ENCODE peak calls at places on chromosomes 1 and 21, in six cellular contexts. K, D, L, J, X and M are unnamed samples.

GRCh38 chr1:184755226-184756065 is 788 bp upstream of the EDEM3 start:
- DNase-seq in K (peak), D (no peak), L (peak), J (peak), X (peak), M (no peak)

GRCh38 chr1:226717256-226717909 is 21.7 kb downstream of the ITPKB start:
- DNase-seq in K (no peak), D (no peak), L (no peak), J (no peak), X (peak), M (no peak)

GRCh38 chr1:216723274-216723780 is at the start of gene ESRRG:
- DNase-seq in K (no peak), D (peak), L (peak), J (no peak), X (no peak), M (no peak)

GRCh38 chr1:174072546-174072945 is 50.4 kb upstream of the RC3H1 start:
- DNase-seq in K (no peak), D (no peak), L (no peak), J (no peak), X (no peak), M (no peak)

GRCh38 chr21:16514316-16514715 is 784.5 kb downstream of the USP25 start:
- DNase-seq in K (no peak), D (no peak), L (no peak), J (no peak), X (no peak), M (no peak)

GRCh38 chr1:11650331-11650991 is 3.8 kb downstream of the FBXO2 start:
- DNase-seq in K (peak), D (peak), L (peak), J (no peak), X (peak), M (peak)

GRCh38 chr1:18882511-18882910 is 19.8 kb downstream of the ALDH4A1 start:
- DNase-seq in K (no peak), D (no peak), L (peak), J (no peak), X (no peak), M (no peak)

GRCh38 chr1:72946901-72947505 is 664.7 kb upstream of the NEGR1 start:
- DNase-seq in K (no peak), D (no peak), L (no peak), J (no peak), X (no peak), M (no peak)

GRCh38 chr1:7299994-7300393 is 471.1 kb upstream of the VAMP3 start:
- DNase-seq in K (no peak), D (no peak), L (no peak), J (peak), X (no peak), M (no peak)

GRCh38 chr1:43980255-43981134 is 1.5 kb downstream of the B4GALT2 start:
- DNase-seq in K (no peak), D (no peak), L (no peak), J (no peak), X (no peak), M (no peak)

GRCh38 chr21:38533887-38534286 is 35.6 kb upstream of the ERG start:
- DNase-seq in K (no peak), D (no peak), L (no peak), J (no peak), X (no peak), M (no peak)

GRCh38 chr1:160097196-160097910 is 1.1 kb downstream of the IGSF8 start:
- DNase-seq in K (no peak), D (no peak), L (no peak), J (no peak), X (peak), M (no peak)

GRCh38 chr21:33339135-33339534 is 14.4 kb downstream of the IFNAR1 start:
- DNase-seq in K (no peak), D (no peak), L (no peak), J (no peak), X (no peak), M (no peak)

GRCh38 chr1:44407430-44408180 is 2.5 kb downstream of the RNF220 start:
- DNase-seq in K (no peak), D (no peak), L (no peak), J (no peak), X (no peak), M (no peak)

GRCh38 chr1:224377676-224378006 is 21.0 kb downstream of the CNIH4 start:
- DNase-seq in K (no peak), D (no peak), L (no peak), J (no peak), X (no peak), M (peak)

GRCh38 chr21:25385912-25386474 is 221.3 kb downstream of the MRPL39 start:
- DNase-seq in K (no peak), D (peak), L (no peak), J (peak), X (no peak), M (peak)

GRCh38 chr1:236753964-236754363 is 41.1 kb upstream of the MTR start:
- DNase-seq in K (no peak), D (no peak), L (no peak), J (no peak), X (no peak), M (no peak)

GRCh38 chr1:232292246-232292645 is 337.7 kb downstream of the SIPA1L2 start:
- DNase-seq in K (no peak), D (no peak), L (no peak), J (no peak), X (no peak), M (no peak)

GRCh38 chr1:110203021-110203661 is 7.0 kb upstream of the KCNC4 start:
- DNase-seq in K (peak), D (peak), L (no peak), J (no peak), X (peak), M (peak)

GRCh38 chr1:28374297-28374696 is 4.8 kb downstream of the PHACTR4 start:
- DNase-seq in K (no peak), D (no peak), L (no peak), J (no peak), X (no peak), M (no peak)

GRCh38 chr1:85484264-85484663 is 19.3 kb upstream of the DDAH1 start:
- DNase-seq in K (no peak), D (no peak), L (no peak), J (no peak), X (no peak), M (no peak)

GRCh38 chr1:97364086-97364485 is 556.7 kb downstream of the DPYD start:
- DNase-seq in K (no peak), D (no peak), L (no peak), J (no peak), X (no peak), M (no peak)

GRCh38 chr1:220768127-220768601 is 18.5 kb upstream of the MTARC1 start:
- DNase-seq in K (no peak), D (peak), L (no peak), J (no peak), X (no peak), M (no peak)

GRCh38 chr1:43973981-43974442 is 748 bp upstream of the ATP6V0B start:
- DNase-seq in K (no peak), D (no peak), L (no peak), J (no peak), X (no peak), M (no peak)

GRCh38 chr21:44063151-44063912 is 43.9 kb upstream of the PWP2 start:
- DNase-seq in K (no peak), D (no peak), L (no peak), J (no peak), X (no peak), M (no peak)

GRCh38 chr1:19110266-19110927 is 99.7 kb downstream of the UBR4 start:
- DNase-seq in K (no peak), D (no peak), L (no peak), J (no peak), X (no peak), M (no peak)

GRCh38 chr1:85850238-85850637 is 142.0 kb upstream of the ZNHIT6 start:
- DNase-seq in K (no peak), D (no peak), L (no peak), J (peak), X (no peak), M (no peak)

GRCh38 chr1:93662481-93663190 is 19.0 kb downstream of the BCAR3 start:
- DNase-seq in K (no peak), D (no peak), L (no peak), J (no peak), X (no peak), M (no peak)